ENCODE peak calls at places on chromosomes 4 and X, in seven cellular contexts. H is upper lobe of left lung, F is lower leg skin, Y is hepatocyte, E is left ventricle myocardium inferior, U is OCI-LY7, J is neural progenitor cell. O is an unnamed sample.

GRCh38 chr4:82797591-82798081 is 960 bp downstream of the SCD5 start:
- DNase-seq in U (no peak), H (peak), F (no peak), J (peak), Y (no peak), E (peak), O (peak)

GRCh38 chr4:38902695-38903094 is 35.1 kb downstream of the FAM114A1 start:
- DNase-seq in Y (peak), E (no peak), J (peak), U (peak), F (no peak), H (no peak), O (peak)

GRCh38 chrX:3230496-3230895 is 116.0 kb downstream of the MXRA5 start:
- DNase-seq in E (no peak), J (no peak), F (no peak), H (no peak), Y (no peak), U (no peak), O (no peak)

GRCh38 chr4:36712013-36712412 is 430.6 kb downstream of the DTHD1 start:
- DNase-seq in U (no peak), J (no peak), H (no peak), Y (no peak), E (no peak), F (no peak), O (no peak)

GRCh38 chr4:150176559-150176958 is 98.3 kb downstream of the DCLK2 start:
- DNase-seq in U (no peak), H (no peak), E (peak), J (no peak), F (no peak), Y (peak), O (no peak)

GRCh38 chrX:8629871-8630270 is 102.1 kb downstream of the ANOS1 start:
- DNase-seq in F (no peak), E (no peak), Y (no peak), U (no peak), H (no peak), J (no peak), O (no peak)

GRCh38 chrX:76428243-76429130 is 977 bp downstream of the MAGEE1 start:
- DNase-seq in E (no peak), U (no peak), J (peak), H (peak), Y (peak), F (peak), O (peak)

GRCh38 chr4:182643801-182644311 is 273.3 kb downstream of the DCTD start:
- DNase-seq in H (no peak), J (no peak), Y (no peak), F (no peak), E (peak), U (no peak), O (no peak)

GRCh38 chr4:46392421-46392820 is 2.5 kb upstream of the GABRA2 start:
- DNase-seq in U (no peak), J (peak), H (no peak), Y (no peak), F (no peak), E (no peak), O (no peak)

GRCh38 chrX:17377795-17378194 is 2.8 kb downstream of the NHS start:
- DNase-seq in Y (no peak), H (no peak), E (no peak), J (peak), F (no peak), U (no peak), O (no peak)

GRCh38 chr4:25953740-25954139 is 39.7 kb downstream of the SMIM20 start:
- DNase-seq in F (no peak), J (peak), Y (no peak), E (no peak), H (no peak), U (no peak), O (no peak)
- TF ChIP-seq CTCF in F (no peak), J (no peak), Y (no peak), E (no peak), H (no peak), U (no peak), O (no peak)

GRCh38 chr4:174215936-174216699 is 67.3 kb downstream of the FBXO8 start:
- DNase-seq in E (no peak), Y (no peak), U (no peak), J (peak), F (no peak), H (no peak), O (no peak)

GRCh38 chr4:174216935-174217272 is 66.6 kb downstream of the FBXO8 start:
- DNase-seq in E (no peak), J (peak), H (no peak), U (no peak), F (no peak), Y (no peak), O (no peak)

GRCh38 chr4:174214102-174214878 is 69.2 kb downstream of the FBXO8 start:
- DNase-seq in Y (peak), J (peak), U (no peak), E (no peak), H (peak), F (no peak), O (no peak)

GRCh38 chr4:174213734-174214101 is 69.7 kb downstream of the FBXO8 start:
- DNase-seq in F (no peak), U (no peak), E (no peak), H (no peak), Y (no peak), J (peak), O (no peak)

DNA sequence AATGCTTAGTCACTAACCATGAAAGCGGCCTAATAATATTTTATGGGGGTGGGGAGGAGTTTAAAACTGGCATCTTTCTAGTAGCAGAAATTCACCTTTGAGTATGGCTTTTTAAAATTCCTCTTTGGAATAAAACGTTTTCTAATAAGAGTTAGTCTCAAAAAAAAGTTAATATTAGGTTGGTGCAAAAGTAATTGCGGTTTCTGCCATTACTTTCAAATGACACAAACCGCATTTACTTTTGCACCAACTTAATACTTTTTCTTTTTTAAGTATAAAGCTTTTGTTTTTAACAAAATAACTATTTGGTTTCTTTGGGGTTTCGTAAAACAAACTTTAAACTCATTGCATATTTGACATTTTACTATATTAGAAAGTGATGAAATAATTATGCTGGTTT is 68.4 kb downstream of the FBXO8 start:
- DNase-seq in J (no peak), F (no peak), U (no peak), E (no peak), H (no peak), Y (no peak), O (no peak)
- H3K4me3 ChIP-seq in J (peak), F (no peak), U (no peak), E (peak), H (no peak), Y (peak), O (no peak)

DNA sequence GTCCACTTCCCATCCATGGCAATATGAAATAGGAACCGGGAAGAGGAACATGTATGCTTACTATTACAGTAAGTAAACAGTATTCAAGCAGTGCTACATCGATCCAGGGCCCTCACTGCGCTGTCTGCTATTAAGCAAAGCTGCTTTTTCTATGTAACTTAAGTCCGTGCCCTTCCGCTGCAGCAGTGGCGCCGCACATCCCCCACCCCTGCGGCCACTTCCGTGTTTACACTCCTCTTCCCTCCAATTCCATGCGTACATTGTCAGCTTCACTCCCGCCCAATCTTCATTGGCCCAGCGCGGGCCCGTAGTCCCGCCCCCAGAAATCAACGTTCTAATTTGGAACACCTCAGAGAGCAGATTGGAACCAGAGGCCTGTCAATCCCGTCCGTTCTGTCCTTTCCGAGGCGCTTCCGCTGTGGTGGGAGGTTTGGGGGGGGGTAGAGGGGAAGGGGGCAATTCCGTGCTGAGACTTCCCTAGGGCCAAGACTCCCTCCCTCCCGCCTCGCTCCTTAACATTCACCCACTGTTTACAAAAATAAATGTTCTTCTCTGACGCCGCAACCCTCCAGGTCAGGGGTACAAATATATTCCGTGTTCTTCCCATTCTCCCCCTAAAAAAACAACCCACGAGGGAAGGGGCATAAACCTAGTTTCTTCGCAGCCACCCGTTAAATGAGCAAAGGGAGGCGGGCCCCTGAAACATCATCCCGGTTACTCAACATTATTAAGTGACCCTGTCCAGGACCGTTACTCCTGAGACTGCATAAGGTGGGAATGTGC is 67.4 kb downstream of the NOCT start:
- DNase-seq in H (peak), J (peak), E (peak), Y (peak), U (peak), F (peak), O (peak)
- TF ChIP-seq CTCF in H (no peak), J (no peak), E (no peak), Y (no peak), U (no peak), F (no peak), O (no peak)

DNA sequence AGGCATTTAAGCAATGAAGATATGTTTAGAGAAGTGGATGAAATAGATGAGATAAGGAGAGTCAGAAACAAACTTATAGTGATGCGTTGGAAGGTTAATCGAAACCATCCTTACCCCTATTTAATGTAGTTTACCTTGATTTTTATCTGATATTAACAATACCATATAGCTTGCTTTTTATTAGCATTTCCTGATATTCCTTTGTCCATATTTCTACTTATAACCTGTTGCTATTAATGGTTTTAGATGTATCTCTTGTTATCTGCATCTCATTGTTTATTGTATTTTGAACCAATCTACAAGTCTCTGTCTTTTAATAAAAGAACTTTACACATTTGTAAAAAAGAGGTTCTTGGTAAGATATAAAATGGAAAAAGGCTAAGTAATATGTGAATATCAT is 1.6 kb downstream of the TCEAL9 start:
- DNase-seq in E (no peak), Y (no peak), J (no peak), F (no peak), U (no peak), H (no peak), O (no peak)
- H3K4me3 ChIP-seq in E (peak), Y (peak), J (peak), F (no peak), U (no peak), H (peak), O (no peak)